ENCODE peak calls at places on chromosomes 4 and X, in nine cellular contexts. One of them, this sample, is unnamed.

GRCh38 chr4:110501826-110502225 is 25.9 kb downstream of the ENPEP start:
- DNase-seq in cardiac fibroblast: peak; percentile 54
- DNase-seq in MCF 10A: no peak
- DNase-seq in GM10248: no peak
- DNase-seq in WTC11: no peak
- DNase-seq in thoracic aorta: no peak
- DNase-seq in B cell: no peak
- DNase-seq in tibial artery: no peak
- DNase-seq in osteocyte: no peak
- DNase-seq in this sample: no peak

GRCh38 chrX:9857575-9857974 is 71.3 kb downstream of the SHROOM2 start:
- DNase-seq in cardiac fibroblast: no peak
- DNase-seq in MCF 10A: no peak
- DNase-seq in GM10248: no peak
- DNase-seq in WTC11: no peak
- DNase-seq in thoracic aorta: no peak
- DNase-seq in B cell: no peak
- DNase-seq in tibial artery: no peak
- DNase-seq in osteocyte: no peak
- DNase-seq in this sample: no peak

GRCh38 chr4:38310446-38311043 is 350.3 kb downstream of the PTTG2 start:
- DNase-seq in cardiac fibroblast: no peak
- DNase-seq in MCF 10A: no peak
- DNase-seq in GM10248: peak; percentile 75
- DNase-seq in WTC11: no peak
- DNase-seq in thoracic aorta: no peak
- DNase-seq in B cell: peak; percentile 74
- DNase-seq in tibial artery: no peak
- DNase-seq in osteocyte: no peak
- DNase-seq in this sample: peak; percentile 74

GRCh38 chr4:77695769-77696168 is 90.1 kb downstream of the CXCL13 start:
- DNase-seq in cardiac fibroblast: peak; percentile 96
- DNase-seq in MCF 10A: peak; percentile 94
- DNase-seq in GM10248: no peak
- DNase-seq in WTC11: no peak
- DNase-seq in thoracic aorta: no peak
- DNase-seq in B cell: no peak
- DNase-seq in tibial artery: no peak
- DNase-seq in osteocyte: no peak
- DNase-seq in this sample: no peak

GRCh38 chr4:121304843-121305348 is 75.9 kb downstream of the QRFPR start:
- DNase-seq in cardiac fibroblast: no peak
- DNase-seq in MCF 10A: no peak
- DNase-seq in GM10248: no peak
- DNase-seq in WTC11: no peak
- DNase-seq in thoracic aorta: no peak
- DNase-seq in B cell: no peak
- DNase-seq in tibial artery: no peak
- DNase-seq in osteocyte: no peak
- DNase-seq in this sample: no peak

GRCh38 chrX:40570346-40571093 is 10.2 kb upstream of the ATP6AP2 start:
- DNase-seq in cardiac fibroblast: no peak
- DNase-seq in MCF 10A: no peak
- DNase-seq in GM10248: peak; percentile 35
- DNase-seq in WTC11: no peak
- DNase-seq in thoracic aorta: no peak
- DNase-seq in B cell: peak; percentile 43
- DNase-seq in tibial artery: no peak
- DNase-seq in osteocyte: no peak
- DNase-seq in this sample: peak; percentile 38

GRCh38 chr4:48129307-48130014 is 4.6 kb downstream of the TXK start:
- DNase-seq in cardiac fibroblast: no peak
- DNase-seq in MCF 10A: no peak
- DNase-seq in GM10248: peak; percentile 21
- DNase-seq in WTC11: no peak
- DNase-seq in thoracic aorta: no peak
- DNase-seq in B cell: no peak
- DNase-seq in tibial artery: no peak
- DNase-seq in osteocyte: no peak
- DNase-seq in this sample: peak; percentile 28

GRCh38 chr4:2341261-2341841 is 77.1 kb downstream of the ZFYVE28 start:
- DNase-seq in cardiac fibroblast: no peak
- DNase-seq in MCF 10A: no peak
- DNase-seq in GM10248: no peak
- DNase-seq in WTC11: no peak
- DNase-seq in thoracic aorta: no peak
- DNase-seq in B cell: peak; percentile 17
- DNase-seq in tibial artery: peak; percentile 59
- DNase-seq in osteocyte: peak; percentile 80
- DNase-seq in this sample: no peak

GRCh38 chr4:13547563-13548041 is 3.3 kb upstream of the NKX3-2 start:
- DNase-seq in cardiac fibroblast: no peak
- DNase-seq in MCF 10A: no peak
- DNase-seq in GM10248: peak; percentile 57
- DNase-seq in WTC11: peak; percentile 52
- DNase-seq in thoracic aorta: no peak
- DNase-seq in B cell: no peak
- DNase-seq in tibial artery: no peak
- DNase-seq in osteocyte: no peak
- DNase-seq in this sample: peak; percentile 66

GRCh38 chrX:63922221-63922620 is 137.2 kb upstream of the ARHGEF9 start:
- DNase-seq in cardiac fibroblast: peak; percentile 85
- DNase-seq in MCF 10A: peak; percentile 38
- DNase-seq in GM10248: no peak
- DNase-seq in WTC11: no peak
- DNase-seq in thoracic aorta: no peak
- DNase-seq in B cell: no peak
- DNase-seq in tibial artery: no peak
- DNase-seq in osteocyte: no peak
- DNase-seq in this sample: no peak

GRCh38 chr4:13527192-13527982 is 16.9 kb downstream of the NKX3-2 start:
- DNase-seq in cardiac fibroblast: no peak
- DNase-seq in MCF 10A: no peak
- DNase-seq in GM10248: peak; percentile 29
- DNase-seq in WTC11: no peak
- DNase-seq in thoracic aorta: no peak
- DNase-seq in B cell: no peak
- DNase-seq in tibial artery: no peak
- DNase-seq in osteocyte: peak; percentile 80
- DNase-seq in this sample: no peak

GRCh38 chr4:123603165-123603564 is 206.6 kb downstream of the SPRY1 start:
- DNase-seq in cardiac fibroblast: peak; percentile 67
- DNase-seq in MCF 10A: peak; percentile 94
- DNase-seq in GM10248: no peak
- DNase-seq in WTC11: no peak
- DNase-seq in thoracic aorta: no peak
- DNase-seq in B cell: no peak
- DNase-seq in tibial artery: no peak
- DNase-seq in osteocyte: no peak
- DNase-seq in this sample: no peak
- TF ChIP-seq CTCF in cardiac fibroblast: no peak
- TF ChIP-seq CTCF in MCF 10A: no peak
- TF ChIP-seq CTCF in GM10248: no peak
- TF ChIP-seq CTCF in WTC11: no peak
- TF ChIP-seq CTCF in thoracic aorta: no peak
- TF ChIP-seq CTCF in B cell: no peak
- TF ChIP-seq CTCF in tibial artery: no peak
- TF ChIP-seq CTCF in osteocyte: no peak
- TF ChIP-seq CTCF in this sample: no peak

GRCh38 chrX:154321624-154322023 is 26.0 kb downstream of the TKTL1 start:
- DNase-seq in cardiac fibroblast: no peak
- DNase-seq in MCF 10A: peak; percentile 41
- DNase-seq in GM10248: no peak
- DNase-seq in WTC11: no peak
- DNase-seq in thoracic aorta: no peak
- DNase-seq in B cell: no peak
- DNase-seq in tibial artery: no peak
- DNase-seq in osteocyte: no peak
- DNase-seq in this sample: peak; percentile 37
- TF ChIP-seq CTCF in cardiac fibroblast: no peak
- TF ChIP-seq CTCF in MCF 10A: no peak
- TF ChIP-seq CTCF in GM10248: peak; percentile 42
- TF ChIP-seq CTCF in WTC11: no peak
- TF ChIP-seq CTCF in thoracic aorta: no peak
- TF ChIP-seq CTCF in B cell: no peak
- TF ChIP-seq CTCF in tibial artery: no peak
- TF ChIP-seq CTCF in osteocyte: no peak
- TF ChIP-seq CTCF in this sample: peak; percentile 21

DNA sequence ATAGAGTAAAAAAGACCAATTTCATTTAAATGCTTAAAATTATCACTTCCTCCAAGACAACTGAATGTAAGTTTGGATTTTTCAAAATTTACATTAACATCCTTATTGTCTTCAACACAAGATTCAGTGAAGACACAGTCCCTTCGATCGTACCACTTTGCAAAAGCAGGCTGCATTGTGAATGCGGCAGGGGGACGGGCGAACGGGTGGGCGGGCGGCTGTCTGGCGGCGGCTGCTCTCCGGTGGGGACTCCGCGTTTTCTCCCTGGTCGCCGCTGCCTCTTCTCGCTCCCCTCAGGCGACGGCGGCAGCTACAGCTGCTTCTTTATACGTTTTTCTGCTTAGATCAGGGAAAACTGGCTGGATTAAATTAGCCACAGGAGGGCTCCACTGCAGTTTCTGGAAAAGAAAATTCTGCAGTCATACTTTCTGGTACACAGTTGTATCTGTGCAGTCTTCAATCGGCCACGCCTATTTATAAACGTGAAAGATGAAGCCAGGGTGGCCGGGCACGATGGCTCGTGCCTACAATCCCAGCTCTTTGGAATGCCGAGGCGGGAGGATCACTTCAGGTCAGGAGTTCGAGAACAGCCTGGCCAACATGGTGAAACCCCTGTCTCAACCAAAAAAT is 33.9 kb upstream of the HPF1 start:
- DNase-seq in cardiac fibroblast: peak; percentile 78
- DNase-seq in MCF 10A: peak; percentile 65
- DNase-seq in GM10248: no peak
- DNase-seq in WTC11: peak; percentile 66
- DNase-seq in thoracic aorta: no peak
- DNase-seq in B cell: no peak
- DNase-seq in tibial artery: no peak
- DNase-seq in osteocyte: no peak
- DNase-seq in this sample: peak; percentile 22
- TF ChIP-seq CTCF in cardiac fibroblast: peak; percentile 62
- TF ChIP-seq CTCF in MCF 10A: peak; percentile 41
- TF ChIP-seq CTCF in GM10248: no peak
- TF ChIP-seq CTCF in WTC11: no peak
- TF ChIP-seq CTCF in thoracic aorta: peak; percentile 45
- TF ChIP-seq CTCF in B cell: no peak
- TF ChIP-seq CTCF in tibial artery: peak; percentile 32
- TF ChIP-seq CTCF in osteocyte: peak; percentile 67
- TF ChIP-seq CTCF in this sample: no peak

GRCh38 chr4:32775049-32775448 is 2054.9 kb downstream of the PCDH7 start:
- DNase-seq in cardiac fibroblast: peak; percentile 0
- DNase-seq in MCF 10A: peak; percentile 65
- DNase-seq in GM10248: no peak
- DNase-seq in WTC11: no peak
- DNase-seq in thoracic aorta: no peak
- DNase-seq in B cell: no peak
- DNase-seq in tibial artery: no peak
- DNase-seq in osteocyte: no peak
- DNase-seq in this sample: no peak
- TF ChIP-seq CTCF in cardiac fibroblast: no peak
- TF ChIP-seq CTCF in MCF 10A: peak; percentile 41
- TF ChIP-seq CTCF in GM10248: peak; percentile 11
- TF ChIP-seq CTCF in WTC11: no peak
- TF ChIP-seq CTCF in thoracic aorta: no peak
- TF ChIP-seq CTCF in B cell: no peak
- TF ChIP-seq CTCF in tibial artery: no peak
- TF ChIP-seq CTCF in osteocyte: peak; percentile 51
- TF ChIP-seq CTCF in this sample: no peak

This sample was measured in GM13976.